ENCODE peak calls at places on chromosome 14, in ten cellular contexts. B is iris pigment epithelial cell; V is GM04503; H is heart left ventricle; I is ascending aorta; U is EL; A is left ventricle myocardium inferior; L is PC-3; Z is stimulated activated CD4-positive, alpha-beta T cell treated with anti-CD3 and anti-CD28 coated beads, Interleukin-15, amount 100 ng/mL, for 1 hour; G is SK-N-DZ. M is an unnamed sample.

GRCh38 chr14:44404599-44405349 is 102.3 kb downstream of the FSCB start:
- DNase-seq in H (no peak), Z (no peak), V (no peak), I (no peak), G (no peak), L (no peak), U (no peak), B (no peak), A (no peak), M (no peak)

GRCh38 chr14:22814945-22815713 is at the start of gene SLC7A7:
- DNase-seq in B (no peak), I (no peak), V (no peak), U (no peak), Z (no peak), L (no peak), A (no peak), G (no peak), H (no peak), M (no peak)

GRCh38 chr14:72527591-72527990 is 366.3 kb downstream of the DPF3 start:
- DNase-seq in Z (no peak), G (no peak), B (no peak), H (no peak), I (no peak), U (no peak), L (no peak), V (no peak), A (no peak), M (no peak)

GRCh38 chr14:68282479-68283377 is 463.1 kb downstream of the RAD51B start:
- DNase-seq in L (no peak), V (no peak), I (no peak), G (no peak), B (no peak), Z (no peak), A (no peak), U (no peak), H (no peak), M (no peak)

GRCh38 chr14:77508876-77509275 is 10.3 kb upstream of the ISM2 start:
- DNase-seq in A (no peak), Z (no peak), H (no peak), V (no peak), L (peak), U (no peak), B (no peak), I (no peak), G (no peak), M (no peak)

GRCh38 chr14:91946313-91947195 is 940 bp downstream of the FBLN5 start:
- DNase-seq in V (no peak), A (no peak), L (no peak), G (no peak), H (no peak), Z (no peak), B (peak), U (peak), I (no peak), M (no peak)

GRCh38 chr14:71304588-71305133 is 397.4 kb downstream of the PCNX1 start:
- DNase-seq in I (no peak), L (no peak), H (no peak), B (no peak), V (no peak), G (no peak), U (no peak), Z (no peak), A (no peak), M (no peak)

GRCh38 chr14:23101986-23102625 is 2.7 kb downstream of the CIROP start:
- DNase-seq in H (no peak), U (no peak), I (no peak), A (no peak), Z (no peak), L (no peak), B (no peak), V (no peak), G (no peak), M (no peak)

GRCh38 chr14:99612065-99612736 is 8.2 kb upstream of the CCDC85C start:
- DNase-seq in B (no peak), H (no peak), A (no peak), I (no peak), G (no peak), U (no peak), Z (no peak), L (no peak), V (no peak), M (no peak)

GRCh38 chr14:43408472-43408871 is 1098.6 kb downstream of the FSCB start:
- DNase-seq in U (no peak), B (no peak), G (no peak), L (peak), I (no peak), A (no peak), V (no peak), Z (no peak), H (no peak), M (no peak)

GRCh38 chr14:93967637-93968250 is 8.6 kb downstream of the ASB2 start:
- DNase-seq in G (no peak), U (no peak), A (no peak), Z (no peak), V (no peak), L (no peak), I (no peak), B (no peak), H (no peak), M (no peak)

GRCh38 chr14:62103497-62103896 is 341.3 kb downstream of the SNAPC1 start:
- DNase-seq in L (no peak), G (no peak), U (no peak), I (no peak), Z (no peak), H (no peak), B (no peak), V (no peak), A (no peak), M (no peak)

GRCh38 chr14:89284368-89285058 is 132.5 kb downstream of the FOXN3 start:
- DNase-seq in I (peak), B (peak), Z (no peak), H (no peak), A (no peak), U (peak), V (peak), G (no peak), L (no peak), M (peak)

GRCh38 chr14:90626550-90626949 is 189.7 kb downstream of the TTC7B start:
- DNase-seq in L (no peak), G (no peak), H (no peak), U (no peak), A (no peak), Z (no peak), V (no peak), B (no peak), I (no peak), M (no peak)

GRCh38 chr14:95253039-95253620 is 66.6 kb downstream of the CLMN start:
- DNase-seq in V (no peak), Z (no peak), U (peak), I (no peak), H (no peak), A (no peak), L (no peak), G (no peak), B (no peak), M (no peak)

GRCh38 chr14:71591929-71592328 is 340.3 kb upstream of the RGS6 start:
- DNase-seq in U (peak), L (peak), G (no peak), I (no peak), H (no peak), A (no peak), V (peak), B (peak), Z (no peak), M (peak)

GRCh38 chr14:95024380-95024779 is 132.9 kb downstream of the DICER1 start:
- DNase-seq in Z (no peak), U (no peak), B (no peak), G (no peak), H (no peak), L (no peak), A (no peak), I (no peak), V (no peak), M (no peak)

GRCh38 chr14:75077794-75078193 is 8.4 kb downstream of the ZC2HC1C start:
- DNase-seq in L (no peak), A (no peak), I (no peak), H (no peak), G (peak), V (no peak), U (no peak), B (no peak), Z (no peak), M (no peak)

GRCh38 chr14:69674546-69675245 is 63.3 kb downstream of the SUSD6 start:
- DNase-seq in V (no peak), A (no peak), I (no peak), B (no peak), G (no peak), L (no peak), Z (no peak), H (no peak), U (no peak), M (no peak)

GRCh38 chr14:97275276-97275675 is 478.1 kb downstream of the VRK1 start:
- DNase-seq in B (no peak), I (no peak), H (no peak), V (no peak), A (no peak), Z (no peak), G (no peak), L (peak), U (no peak), M (no peak)

GRCh38 chr14:90024910-90025309 is 36.9 kb upstream of the KCNK13 start:
- DNase-seq in U (no peak), V (no peak), Z (no peak), I (no peak), A (no peak), L (no peak), H (no peak), G (no peak), B (no peak), M (no peak)

GRCh38 chr14:90551070-90551704 is 154.4 kb downstream of the CALM1 start:
- DNase-seq in B (peak), V (no peak), G (no peak), A (no peak), I (no peak), L (no peak), Z (no peak), U (peak), H (no peak), M (no peak)

GRCh38 chr14:72907886-72908285 is 14.0 kb upstream of the DPF3 start:
- DNase-seq in B (peak), V (no peak), A (no peak), L (peak), I (no peak), U (peak), H (no peak), Z (no peak), G (no peak), M (peak)

GRCh38 chr14:100498068-100498467 is 89.1 kb downstream of the BEGAIN start:
- DNase-seq in Z (no peak), V (no peak), L (no peak), A (no peak), B (no peak), U (no peak), H (no peak), G (no peak), I (no peak), M (no peak)

GRCh38 chr14:23562822-23563472 is 4.6 kb downstream of the AP1G2 start:
- DNase-seq in H (no peak), L (peak), U (peak), G (peak), V (no peak), B (peak), I (no peak), A (peak), Z (no peak), M (peak)

GRCh38 chr14:80095623-80096022 is 115.7 kb downstream of the DIO2 start:
- DNase-seq in I (no peak), H (no peak), L (peak), G (no peak), A (no peak), B (peak), V (peak), Z (no peak), U (peak), M (peak)

GRCh38 chr14:72962829-72963312 is 36.6 kb downstream of the DCAF4 start:
- DNase-seq in A (no peak), G (no peak), H (no peak), I (no peak), B (peak), V (no peak), L (peak), Z (no peak), U (peak), M (peak)

GRCh38 chr14:74501135-74501614 is 7.6 kb downstream of the ISCA2 start:
- DNase-seq in L (peak), G (peak), I (no peak), A (peak), H (peak), B (peak), Z (no peak), V (no peak), U (peak), M (no peak)

M was measured in T1000.